ENCODE peak calls at places on chromosomes 16 and 17, in nine cellular contexts. B is CD8-positive, alpha-beta T cell; Q is transverse colon; W is IMR-90; K is adrenal gland; C is GM23338; P is CD8-positive, alpha-beta memory T cell; E is heart right ventricle; F is fibroblast of lung. U is an unnamed sample.

GRCh38 chr16:80804451-80805383 is at the start of gene CDYL2:
- DNase-seq in B (peak; percentile 21), Q (peak; percentile 61), W (peak; percentile 2), K (no peak), C (peak; percentile 31), P (no peak), E (no peak), F (peak; percentile 36), U (no peak)

GRCh38 chr17:8412089-8412488 is 14.5 kb upstream of the RNF222 start:
- DNase-seq in B (no peak), Q (no peak), W (no peak), K (peak; percentile 10), C (no peak), P (no peak), E (no peak), F (no peak), U (no peak)

GRCh38 chr17:75724016-75725003 is 3.1 kb downstream of the ITGB4 start:
- DNase-seq in B (no peak), Q (peak; percentile 30), W (no peak), K (no peak), C (no peak), P (no peak), E (no peak), F (no peak), U (no peak)

GRCh38 chr16:69741951-69742904 is 12.5 kb downstream of the NOB1 start:
- DNase-seq in B (no peak), Q (peak; percentile 92), W (peak; percentile 16), K (peak; percentile 95), C (no peak), P (no peak), E (peak; percentile 80), F (peak; percentile 21), U (peak; percentile 18)

GRCh38 chr16:79932564-79932963 is 332.0 kb upstream of the MAF start:
- DNase-seq in B (no peak), Q (no peak), W (no peak), K (no peak), C (no peak), P (no peak), E (no peak), F (peak; percentile 32), U (no peak)

GRCh38 chr17:1365445-1366039 is 34.5 kb downstream of the YWHAE start:
- DNase-seq in B (peak; percentile 63), Q (peak; percentile 63), W (peak; percentile 81), K (peak; percentile 85), C (peak; percentile 92), P (peak; percentile 71), E (peak; percentile 68), F (peak; percentile 68), U (no peak)

GRCh38 chr17:76537288-76537577 is 276 bp downstream of the CYGB start:
- DNase-seq in B (no peak), Q (no peak), W (peak; percentile 39), K (no peak), C (no peak), P (no peak), E (no peak), F (peak; percentile 51), U (peak; percentile 55)

GRCh38 chr17:40598021-40598927 is 33.0 kb upstream of the CCR7 start:
- DNase-seq in B (peak; percentile 68), Q (no peak), W (no peak), K (no peak), C (no peak), P (no peak), E (no peak), F (no peak), U (no peak)

GRCh38 chr17:17971431-17972125 is 622 bp downstream of the TOM1L2 start:
- DNase-seq in B (peak; percentile 23), Q (peak; percentile 48), W (no peak), K (peak; percentile 79), C (no peak), P (peak; percentile 21), E (peak; percentile 67), F (peak; percentile 47), U (no peak)

GRCh38 chr17:36920032-36921000 is 17.0 kb upstream of the LHX1 start:
- DNase-seq in B (no peak), Q (no peak), W (peak; percentile 46), K (no peak), C (no peak), P (no peak), E (no peak), F (peak; percentile 83), U (no peak)

GRCh38 chr17:36148559-36149295 is 27.7 kb downstream of the TBC1D3B start:
- DNase-seq in B (peak; percentile 51), Q (peak; percentile 74), W (peak; percentile 55), K (peak; percentile 89), C (peak; percentile 74), P (peak; percentile 49), E (peak; percentile 43), F (peak; percentile 27), U (peak; percentile 16)

GRCh38 chr17:78202666-78203065 is 11.4 kb upstream of the BIRC5 start:
- DNase-seq in B (no peak), Q (no peak), W (no peak), K (no peak), C (no peak), P (no peak), E (no peak), F (no peak), U (no peak)

GRCh38 chr17:39143552-39144093 is 7.8 kb downstream of the PLXDC1 start:
- DNase-seq in B (no peak), Q (no peak), W (no peak), K (no peak), C (no peak), P (no peak), E (peak; percentile 74), F (no peak), U (no peak)

GRCh38 chr17:63096426-63096825 is 130.4 kb downstream of the TANC2 start:
- DNase-seq in B (no peak), Q (no peak), W (peak; percentile 88), K (no peak), C (no peak), P (no peak), E (no peak), F (peak; percentile 85), U (no peak)

GRCh38 chr17:63099420-63099819 is 133.4 kb downstream of the TANC2 start:
- DNase-seq in B (no peak), Q (no peak), W (no peak), K (no peak), C (no peak), P (no peak), E (no peak), F (no peak), U (no peak)

GRCh38 chr17:63094636-63095035 is 128.6 kb downstream of the TANC2 start:
- DNase-seq in B (no peak), Q (no peak), W (no peak), K (no peak), C (no peak), P (no peak), E (no peak), F (no peak), U (no peak)

GRCh38 chr17:63095879-63096278 is 129.8 kb downstream of the TANC2 start:
- DNase-seq in B (no peak), Q (no peak), W (peak; percentile 8), K (no peak), C (no peak), P (no peak), E (no peak), F (peak; percentile 20), U (no peak)

GRCh38 chr17:63095459-63095858 is 129.4 kb downstream of the TANC2 start:
- DNase-seq in B (no peak), Q (no peak), W (peak; percentile 49), K (no peak), C (no peak), P (no peak), E (no peak), F (peak; percentile 12), U (no peak)
- H3K27ac ChIP-seq in B (no peak overlapping the region), Q (no peak overlapping the region), W (peak overlapping the region; percentile 39), K (no peak overlapping the region), C (no peak overlapping the region), P (no peak overlapping the region), E (no peak overlapping the region), F (no peak overlapping the region), U (no peak overlapping the region)

DNA sequence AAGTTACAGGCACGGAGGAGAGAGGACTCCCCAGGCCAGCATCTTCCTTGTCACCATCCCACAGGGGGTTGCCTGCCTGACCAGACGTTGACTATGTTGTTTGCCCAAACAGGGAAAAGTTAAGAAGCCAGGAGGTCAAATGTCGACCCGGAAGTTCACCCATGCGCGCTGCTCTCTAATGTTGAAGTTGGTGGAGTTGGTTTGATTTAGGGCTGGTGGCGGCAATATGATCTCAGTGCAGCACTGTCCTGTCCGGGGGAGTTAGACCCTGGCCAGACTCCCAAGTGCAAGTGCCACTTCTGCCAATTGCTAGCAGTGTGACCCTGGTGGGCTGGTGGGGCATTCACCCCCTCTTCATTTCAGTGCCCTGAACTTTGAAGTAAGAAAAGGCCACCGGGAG is 30.4 kb downstream of the RGS9 start:
- DNase-seq in B (no peak), Q (no peak), W (no peak), K (no peak), C (no peak), P (no peak), E (no peak), F (no peak), U (no peak)
- H3K27ac ChIP-seq in B (no peak overlapping the region), Q (no peak overlapping the region), W (no peak overlapping the region), K (no peak overlapping the region), C (no peak overlapping the region), P (no peak overlapping the region), E (no peak overlapping the region), F (no peak overlapping the region), U (no peak overlapping the region)

DNA sequence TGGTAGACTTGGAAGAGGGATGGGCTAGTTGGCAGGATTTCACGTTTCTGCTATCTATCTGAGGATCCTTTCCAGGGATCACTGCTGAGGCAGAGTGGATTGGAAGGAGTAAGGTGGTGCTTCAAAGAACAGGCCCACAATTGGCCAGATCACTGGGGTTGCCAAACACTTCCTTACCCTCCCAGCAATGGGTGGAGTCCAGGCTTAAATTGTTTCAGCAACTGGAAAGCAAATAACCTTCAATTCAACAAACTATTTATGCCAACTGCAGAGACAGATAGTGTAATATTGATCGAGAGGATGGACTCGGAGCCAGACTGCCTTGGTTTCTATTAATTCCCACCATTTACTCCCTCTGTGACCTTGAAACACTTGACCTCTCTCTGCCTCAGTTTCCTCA is 2.1 kb downstream of the ARRB2 start:
- DNase-seq in B (no peak), Q (no peak), W (no peak), K (no peak), C (no peak), P (no peak), E (no peak), F (no peak), U (no peak)
- H3K27ac ChIP-seq in B (no peak overlapping the region), Q (peak overlapping the region; percentile 91), W (no peak overlapping the region), K (no peak overlapping the region), C (no peak overlapping the region), P (no peak overlapping the region), E (no peak overlapping the region), F (no peak overlapping the region), U (no peak overlapping the region)

DNA sequence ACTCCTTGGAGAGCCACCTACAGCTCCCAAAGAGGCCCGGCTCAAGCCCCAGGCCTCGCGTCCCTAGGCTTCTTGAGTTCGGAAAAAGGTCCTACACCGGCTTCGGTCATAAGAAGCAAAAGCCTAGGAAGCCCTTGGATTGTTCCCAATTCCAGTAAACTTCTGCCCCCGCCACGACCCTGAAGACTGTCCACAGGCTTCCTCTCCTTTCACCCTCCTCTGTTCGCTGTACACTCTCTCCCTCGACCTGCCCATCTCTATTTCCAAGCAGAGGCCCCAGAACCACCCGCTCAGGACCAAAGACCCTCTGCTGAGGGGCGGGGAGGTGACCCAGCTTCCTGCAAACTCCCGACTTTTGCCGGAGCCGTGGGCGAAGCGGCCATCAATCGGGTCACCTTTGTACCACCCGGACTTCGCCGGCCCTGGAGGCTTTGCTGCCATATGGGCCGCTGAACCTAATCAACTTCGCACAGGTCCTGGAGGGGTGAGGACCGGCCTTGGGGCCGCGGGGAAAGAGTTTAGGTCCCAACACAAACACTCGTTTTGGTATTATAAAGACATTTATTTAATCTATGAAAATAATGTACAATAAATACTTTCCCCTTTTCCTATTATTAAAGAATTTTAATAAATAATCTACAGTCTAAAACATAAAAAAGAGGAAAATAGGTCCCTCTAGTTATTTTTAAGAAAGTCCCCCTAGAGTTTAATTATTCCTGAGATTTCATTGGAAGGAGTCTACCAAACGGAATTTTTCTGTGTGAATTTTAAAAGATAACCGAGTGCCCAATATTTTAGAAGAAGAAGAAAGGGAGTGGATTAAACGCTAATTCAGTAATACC is 2.6 kb downstream of the HOXB2 start:
- DNase-seq in B (no peak), Q (no peak), W (peak; percentile 34), K (no peak), C (peak; percentile 35), P (peak; percentile 46), E (no peak), F (no peak), U (no peak)
- H3K27ac ChIP-seq in B (peak overlapping the region; percentile 91), Q (peak overlapping the region; percentile 89), W (peak overlapping the region; percentile 99), K (peak overlapping the region; percentile 72), C (no peak overlapping the region), P (peak overlapping the region; percentile 92), E (peak overlapping the region; percentile 83), F (peak overlapping the region; percentile 97), U (no peak overlapping the region)

U was measured in substantia nigra.